ENCODE peak calls at places on chromosomes 2 and 18, in nine cellular contexts. One of them, this sample, is unnamed.

GRCh38 chr18:69727912-69728572 is 219.6 kb downstream of the CD226 start:
- DNase-seq in ovary: no peak
- DNase-seq in endodermal cell: no peak
- DNase-seq in Panc1: no peak
- DNase-seq in LoVo: no peak
- DNase-seq in BJ: no peak
- DNase-seq in left lobe of liver: no peak
- DNase-seq in stimulated activated CD4-positive, alpha-beta T cell treated with anti-CD3 and anti-CD28 coated beads, Interleukin-2, amount 100 ng/mL, for 48 hours: no peak
- DNase-seq in RPMI8226: no peak
- DNase-seq in this sample: no peak

GRCh38 chr2:219230201-219230540 is 565 bp downstream of the ANKZF1 start:
- DNase-seq in ovary: peak
- DNase-seq in endodermal cell: peak
- DNase-seq in Panc1: no peak
- DNase-seq in LoVo: peak
- DNase-seq in BJ: no peak
- DNase-seq in left lobe of liver: no peak
- DNase-seq in stimulated activated CD4-positive, alpha-beta T cell treated with anti-CD3 and anti-CD28 coated beads, Interleukin-2, amount 100 ng/mL, for 48 hours: peak
- DNase-seq in RPMI8226: peak
- DNase-seq in this sample: peak

GRCh38 chr2:28082131-28082530 is 191.6 kb downstream of the BABAM2 start:
- DNase-seq in ovary: no peak
- DNase-seq in endodermal cell: no peak
- DNase-seq in Panc1: no peak
- DNase-seq in LoVo: peak
- DNase-seq in BJ: no peak
- DNase-seq in left lobe of liver: no peak
- DNase-seq in stimulated activated CD4-positive, alpha-beta T cell treated with anti-CD3 and anti-CD28 coated beads, Interleukin-2, amount 100 ng/mL, for 48 hours: no peak
- DNase-seq in RPMI8226: no peak
- DNase-seq in this sample: no peak

GRCh38 chr2:18440141-18440605 is 120.3 kb downstream of the RDH14 start:
- DNase-seq in ovary: no peak
- DNase-seq in endodermal cell: no peak
- DNase-seq in Panc1: no peak
- DNase-seq in LoVo: no peak
- DNase-seq in BJ: no peak
- DNase-seq in left lobe of liver: no peak
- DNase-seq in stimulated activated CD4-positive, alpha-beta T cell treated with anti-CD3 and anti-CD28 coated beads, Interleukin-2, amount 100 ng/mL, for 48 hours: no peak
- DNase-seq in RPMI8226: no peak
- DNase-seq in this sample: peak

GRCh38 chr18:69651243-69651642 is 250.6 kb downstream of the DOK6 start:
- DNase-seq in ovary: no peak
- DNase-seq in endodermal cell: no peak
- DNase-seq in Panc1: no peak
- DNase-seq in LoVo: no peak
- DNase-seq in BJ: no peak
- DNase-seq in left lobe of liver: no peak
- DNase-seq in stimulated activated CD4-positive, alpha-beta T cell treated with anti-CD3 and anti-CD28 coated beads, Interleukin-2, amount 100 ng/mL, for 48 hours: no peak
- DNase-seq in RPMI8226: no peak
- DNase-seq in this sample: no peak

GRCh38 chr2:219506802-219507554 is 7.3 kb upstream of the ASIC4 start:
- DNase-seq in ovary: no peak
- DNase-seq in endodermal cell: peak
- DNase-seq in Panc1: no peak
- DNase-seq in LoVo: no peak
- DNase-seq in BJ: no peak
- DNase-seq in left lobe of liver: no peak
- DNase-seq in stimulated activated CD4-positive, alpha-beta T cell treated with anti-CD3 and anti-CD28 coated beads, Interleukin-2, amount 100 ng/mL, for 48 hours: no peak
- DNase-seq in RPMI8226: no peak
- DNase-seq in this sample: no peak

GRCh38 chr2:31979966-31980365 is 30.8 kb downstream of the MEMO1 start:
- DNase-seq in ovary: no peak
- DNase-seq in endodermal cell: no peak
- DNase-seq in Panc1: no peak
- DNase-seq in LoVo: no peak
- DNase-seq in BJ: no peak
- DNase-seq in left lobe of liver: no peak
- DNase-seq in stimulated activated CD4-positive, alpha-beta T cell treated with anti-CD3 and anti-CD28 coated beads, Interleukin-2, amount 100 ng/mL, for 48 hours: no peak
- DNase-seq in RPMI8226: no peak
- DNase-seq in this sample: no peak

GRCh38 chr2:231914077-231914690 is 12.0 kb downstream of the NPPC start:
- DNase-seq in ovary: no peak
- DNase-seq in endodermal cell: no peak
- DNase-seq in Panc1: no peak
- DNase-seq in LoVo: no peak
- DNase-seq in BJ: no peak
- DNase-seq in left lobe of liver: no peak
- DNase-seq in stimulated activated CD4-positive, alpha-beta T cell treated with anti-CD3 and anti-CD28 coated beads, Interleukin-2, amount 100 ng/mL, for 48 hours: no peak
- DNase-seq in RPMI8226: no peak
- DNase-seq in this sample: no peak

GRCh38 chr2:43689999-43690398 is 13.8 kb upstream of the C1GALT1C1L start:
- DNase-seq in ovary: no peak
- DNase-seq in endodermal cell: no peak
- DNase-seq in Panc1: no peak
- DNase-seq in LoVo: no peak
- DNase-seq in BJ: no peak
- DNase-seq in left lobe of liver: no peak
- DNase-seq in stimulated activated CD4-positive, alpha-beta T cell treated with anti-CD3 and anti-CD28 coated beads, Interleukin-2, amount 100 ng/mL, for 48 hours: no peak
- DNase-seq in RPMI8226: no peak
- DNase-seq in this sample: no peak

GRCh38 chr18:63956755-63957154 is 7.7 kb downstream of the HMSD start:
- DNase-seq in ovary: no peak
- DNase-seq in endodermal cell: no peak
- DNase-seq in Panc1: no peak
- DNase-seq in LoVo: no peak
- DNase-seq in BJ: peak
- DNase-seq in left lobe of liver: no peak
- DNase-seq in stimulated activated CD4-positive, alpha-beta T cell treated with anti-CD3 and anti-CD28 coated beads, Interleukin-2, amount 100 ng/mL, for 48 hours: no peak
- DNase-seq in RPMI8226: no peak
- DNase-seq in this sample: no peak

GRCh38 chr2:170449034-170449433 is 266.1 kb upstream of the SP5 start:
- DNase-seq in ovary: no peak
- DNase-seq in endodermal cell: no peak
- DNase-seq in Panc1: no peak
- DNase-seq in LoVo: no peak
- DNase-seq in BJ: no peak
- DNase-seq in left lobe of liver: no peak
- DNase-seq in stimulated activated CD4-positive, alpha-beta T cell treated with anti-CD3 and anti-CD28 coated beads, Interleukin-2, amount 100 ng/mL, for 48 hours: no peak
- DNase-seq in RPMI8226: no peak
- DNase-seq in this sample: no peak

GRCh38 chr18:65091737-65092329 is 659.0 kb upstream of the CDH7 start:
- DNase-seq in ovary: no peak
- DNase-seq in endodermal cell: peak
- DNase-seq in Panc1: peak
- DNase-seq in LoVo: peak
- DNase-seq in BJ: no peak
- DNase-seq in left lobe of liver: no peak
- DNase-seq in stimulated activated CD4-positive, alpha-beta T cell treated with anti-CD3 and anti-CD28 coated beads, Interleukin-2, amount 100 ng/mL, for 48 hours: no peak
- DNase-seq in RPMI8226: peak
- DNase-seq in this sample: no peak

GRCh38 chr2:134341476-134341875 is 87.6 kb downstream of the MGAT5 start:
- DNase-seq in ovary: no peak
- DNase-seq in endodermal cell: no peak
- DNase-seq in Panc1: no peak
- DNase-seq in LoVo: no peak
- DNase-seq in BJ: no peak
- DNase-seq in left lobe of liver: no peak
- DNase-seq in stimulated activated CD4-positive, alpha-beta T cell treated with anti-CD3 and anti-CD28 coated beads, Interleukin-2, amount 100 ng/mL, for 48 hours: no peak
- DNase-seq in RPMI8226: no peak
- DNase-seq in this sample: no peak

GRCh38 chr2:47309952-47310800 is 92.8 kb upstream of the MSH2 start:
- DNase-seq in ovary: no peak
- DNase-seq in endodermal cell: peak
- DNase-seq in Panc1: no peak
- DNase-seq in LoVo: peak
- DNase-seq in BJ: no peak
- DNase-seq in left lobe of liver: no peak
- DNase-seq in stimulated activated CD4-positive, alpha-beta T cell treated with anti-CD3 and anti-CD28 coated beads, Interleukin-2, amount 100 ng/mL, for 48 hours: no peak
- DNase-seq in RPMI8226: peak
- DNase-seq in this sample: peak

GRCh38 chr2:139122711-139123158 is 342.5 kb upstream of the NXPH2 start:
- DNase-seq in ovary: no peak
- DNase-seq in endodermal cell: no peak
- DNase-seq in Panc1: peak
- DNase-seq in LoVo: no peak
- DNase-seq in BJ: no peak
- DNase-seq in left lobe of liver: no peak
- DNase-seq in stimulated activated CD4-positive, alpha-beta T cell treated with anti-CD3 and anti-CD28 coated beads, Interleukin-2, amount 100 ng/mL, for 48 hours: no peak
- DNase-seq in RPMI8226: no peak
- DNase-seq in this sample: peak

GRCh38 chr18:26429535-26429934 is 118.8 kb downstream of the KCTD1 start:
- DNase-seq in ovary: no peak
- DNase-seq in endodermal cell: no peak
- DNase-seq in Panc1: no peak
- DNase-seq in LoVo: peak
- DNase-seq in BJ: peak
- DNase-seq in left lobe of liver: no peak
- DNase-seq in stimulated activated CD4-positive, alpha-beta T cell treated with anti-CD3 and anti-CD28 coated beads, Interleukin-2, amount 100 ng/mL, for 48 hours: no peak
- DNase-seq in RPMI8226: no peak
- DNase-seq in this sample: peak

GRCh38 chr2:197777823-197778407 is 7.2 kb downstream of the BOLL start:
- DNase-seq in ovary: no peak
- DNase-seq in endodermal cell: peak
- DNase-seq in Panc1: peak
- DNase-seq in LoVo: peak
- DNase-seq in BJ: peak
- DNase-seq in left lobe of liver: no peak
- DNase-seq in stimulated activated CD4-positive, alpha-beta T cell treated with anti-CD3 and anti-CD28 coated beads, Interleukin-2, amount 100 ng/mL, for 48 hours: peak
- DNase-seq in RPMI8226: peak
- DNase-seq in this sample: peak

GRCh38 chr18:8049147-8049546 is 482.0 kb downstream of the PTPRM start:
- DNase-seq in ovary: no peak
- DNase-seq in endodermal cell: no peak
- DNase-seq in Panc1: no peak
- DNase-seq in LoVo: no peak
- DNase-seq in BJ: no peak
- DNase-seq in left lobe of liver: no peak
- DNase-seq in stimulated activated CD4-positive, alpha-beta T cell treated with anti-CD3 and anti-CD28 coated beads, Interleukin-2, amount 100 ng/mL, for 48 hours: no peak
- DNase-seq in RPMI8226: no peak
- DNase-seq in this sample: no peak

GRCh38 chr2:217996345-217996744 is 6.5 kb downstream of the TNS1 start:
- DNase-seq in ovary: peak
- DNase-seq in endodermal cell: no peak
- DNase-seq in Panc1: no peak
- DNase-seq in LoVo: no peak
- DNase-seq in BJ: no peak
- DNase-seq in left lobe of liver: no peak
- DNase-seq in stimulated activated CD4-positive, alpha-beta T cell treated with anti-CD3 and anti-CD28 coated beads, Interleukin-2, amount 100 ng/mL, for 48 hours: no peak
- DNase-seq in RPMI8226: no peak
- DNase-seq in this sample: peak

GRCh38 chr2:170719810-170720209 is 4.7 kb downstream of the SP5 start:
- DNase-seq in ovary: no peak
- DNase-seq in endodermal cell: no peak
- DNase-seq in Panc1: no peak
- DNase-seq in LoVo: no peak
- DNase-seq in BJ: no peak
- DNase-seq in left lobe of liver: no peak
- DNase-seq in stimulated activated CD4-positive, alpha-beta T cell treated with anti-CD3 and anti-CD28 coated beads, Interleukin-2, amount 100 ng/mL, for 48 hours: no peak
- DNase-seq in RPMI8226: no peak
- DNase-seq in this sample: no peak

GRCh38 chr2:23477392-23477791 is 92.4 kb downstream of the KLHL29 start:
- DNase-seq in ovary: no peak
- DNase-seq in endodermal cell: peak
- DNase-seq in Panc1: no peak
- DNase-seq in LoVo: no peak
- DNase-seq in BJ: no peak
- DNase-seq in left lobe of liver: no peak
- DNase-seq in stimulated activated CD4-positive, alpha-beta T cell treated with anti-CD3 and anti-CD28 coated beads, Interleukin-2, amount 100 ng/mL, for 48 hours: no peak
- DNase-seq in RPMI8226: no peak
- DNase-seq in this sample: no peak

GRCh38 chr2:216830346-216830745 is 29.5 kb downstream of the TNP1 start:
- DNase-seq in ovary: no peak
- DNase-seq in endodermal cell: no peak
- DNase-seq in Panc1: no peak
- DNase-seq in LoVo: no peak
- DNase-seq in BJ: no peak
- DNase-seq in left lobe of liver: no peak
- DNase-seq in stimulated activated CD4-positive, alpha-beta T cell treated with anti-CD3 and anti-CD28 coated beads, Interleukin-2, amount 100 ng/mL, for 48 hours: no peak
- DNase-seq in RPMI8226: no peak
- DNase-seq in this sample: no peak

GRCh38 chr18:26489881-26490280 is 58.5 kb downstream of the KCTD1 start:
- DNase-seq in ovary: no peak
- DNase-seq in endodermal cell: no peak
- DNase-seq in Panc1: no peak
- DNase-seq in LoVo: no peak
- DNase-seq in BJ: no peak
- DNase-seq in left lobe of liver: no peak
- DNase-seq in stimulated activated CD4-positive, alpha-beta T cell treated with anti-CD3 and anti-CD28 coated beads, Interleukin-2, amount 100 ng/mL, for 48 hours: no peak
- DNase-seq in RPMI8226: no peak
- DNase-seq in this sample: no peak

GRCh38 chr2:147297820-147298219 is 547.0 kb upstream of the ACVR2A start:
- DNase-seq in ovary: no peak
- DNase-seq in endodermal cell: no peak
- DNase-seq in Panc1: no peak
- DNase-seq in LoVo: no peak
- DNase-seq in BJ: no peak
- DNase-seq in left lobe of liver: no peak
- DNase-seq in stimulated activated CD4-positive, alpha-beta T cell treated with anti-CD3 and anti-CD28 coated beads, Interleukin-2, amount 100 ng/mL, for 48 hours: no peak
- DNase-seq in RPMI8226: peak
- DNase-seq in this sample: no peak

GRCh38 chr18:79371536-79372210 is 24.1 kb upstream of the NFATC1 start:
- DNase-seq in ovary: no peak
- DNase-seq in endodermal cell: no peak
- DNase-seq in Panc1: no peak
- DNase-seq in LoVo: no peak
- DNase-seq in BJ: no peak
- DNase-seq in left lobe of liver: no peak
- DNase-seq in stimulated activated CD4-positive, alpha-beta T cell treated with anti-CD3 and anti-CD28 coated beads, Interleukin-2, amount 100 ng/mL, for 48 hours: no peak
- DNase-seq in RPMI8226: no peak
- DNase-seq in this sample: no peak

GRCh38 chr2:219459460-219460311 is 25.0 kb downstream of the SPEG start:
- DNase-seq in ovary: peak
- DNase-seq in endodermal cell: peak
- DNase-seq in Panc1: peak
- DNase-seq in LoVo: peak
- DNase-seq in BJ: no peak
- DNase-seq in left lobe of liver: peak
- DNase-seq in stimulated activated CD4-positive, alpha-beta T cell treated with anti-CD3 and anti-CD28 coated beads, Interleukin-2, amount 100 ng/mL, for 48 hours: peak
- DNase-seq in RPMI8226: peak
- DNase-seq in this sample: peak

GRCh38 chr18:49123431-49123830 is 172.7 kb upstream of the SMAD7 start:
- DNase-seq in ovary: no peak
- DNase-seq in endodermal cell: no peak
- DNase-seq in Panc1: no peak
- DNase-seq in LoVo: no peak
- DNase-seq in BJ: no peak
- DNase-seq in left lobe of liver: no peak
- DNase-seq in stimulated activated CD4-positive, alpha-beta T cell treated with anti-CD3 and anti-CD28 coated beads, Interleukin-2, amount 100 ng/mL, for 48 hours: no peak
- DNase-seq in RPMI8226: no peak
- DNase-seq in this sample: peak

GRCh38 chr2:187577310-187577709 is 23.1 kb upstream of the TFPI start:
- DNase-seq in ovary: no peak
- DNase-seq in endodermal cell: no peak
- DNase-seq in Panc1: no peak
- DNase-seq in LoVo: no peak
- DNase-seq in BJ: no peak
- DNase-seq in left lobe of liver: no peak
- DNase-seq in stimulated activated CD4-positive, alpha-beta T cell treated with anti-CD3 and anti-CD28 coated beads, Interleukin-2, amount 100 ng/mL, for 48 hours: no peak
- DNase-seq in RPMI8226: no peak
- DNase-seq in this sample: no peak

GRCh38 chr2:44430340-44430739 is 68.6 kb downstream of the CAMKMT start:
- DNase-seq in ovary: no peak
- DNase-seq in endodermal cell: peak
- DNase-seq in Panc1: no peak
- DNase-seq in LoVo: no peak
- DNase-seq in BJ: no peak
- DNase-seq in left lobe of liver: no peak
- DNase-seq in stimulated activated CD4-positive, alpha-beta T cell treated with anti-CD3 and anti-CD28 coated beads, Interleukin-2, amount 100 ng/mL, for 48 hours: no peak
- DNase-seq in RPMI8226: no peak
- DNase-seq in this sample: no peak

GRCh38 chr2:162828545-162828944 is 10.0 kb downstream of the KCNH7 start:
- DNase-seq in ovary: no peak
- DNase-seq in endodermal cell: no peak
- DNase-seq in Panc1: no peak
- DNase-seq in LoVo: no peak
- DNase-seq in BJ: no peak
- DNase-seq in left lobe of liver: no peak
- DNase-seq in stimulated activated CD4-positive, alpha-beta T cell treated with anti-CD3 and anti-CD28 coated beads, Interleukin-2, amount 100 ng/mL, for 48 hours: no peak
- DNase-seq in RPMI8226: no peak
- DNase-seq in this sample: no peak

GRCh38 chr2:239012936-239013669 is 165.2 kb downstream of the TWIST2 start:
- DNase-seq in ovary: no peak
- DNase-seq in endodermal cell: peak
- DNase-seq in Panc1: no peak
- DNase-seq in LoVo: no peak
- DNase-seq in BJ: no peak
- DNase-seq in left lobe of liver: no peak
- DNase-seq in stimulated activated CD4-positive, alpha-beta T cell treated with anti-CD3 and anti-CD28 coated beads, Interleukin-2, amount 100 ng/mL, for 48 hours: no peak
- DNase-seq in RPMI8226: no peak
- DNase-seq in this sample: no peak

This sample was measured in AG20443.